ENCODE peak calls at places on chromosome 4, in seven cellular contexts. One of them, this sample, is unnamed.

GRCh38 chr4:6957148-6957520 is 47.5 kb downstream of the TBC1D14 start:
- DNase-seq in mucosa of descending colon: no peak
- DNase-seq in A549: no peak
- DNase-seq in lower leg skin: peak
- DNase-seq in MM.1S: no peak
- DNase-seq in AG04449: no peak
- DNase-seq in cardiac muscle cell: no peak
- DNase-seq in this sample: no peak

GRCh38 chr4:76723373-76723772 is 174.6 kb downstream of the SOWAHB start:
- DNase-seq in lower leg skin: no peak
- DNase-seq in mucosa of descending colon: no peak
- DNase-seq in cardiac muscle cell: no peak
- DNase-seq in AG04449: no peak
- DNase-seq in MM.1S: peak
- DNase-seq in A549: peak
- DNase-seq in this sample: no peak

GRCh38 chr4:153555730-153556440 is 89.7 kb downstream of the TMEM131L start:
- DNase-seq in cardiac muscle cell: peak
- DNase-seq in AG04449: no peak
- DNase-seq in MM.1S: no peak
- DNase-seq in A549: no peak
- DNase-seq in mucosa of descending colon: no peak
- DNase-seq in lower leg skin: no peak
- DNase-seq in this sample: no peak

GRCh38 chr4:15659768-15660394 is 4.7 kb upstream of the FBXL5 start:
- DNase-seq in AG04449: peak
- DNase-seq in A549: no peak
- DNase-seq in mucosa of descending colon: no peak
- DNase-seq in cardiac muscle cell: no peak
- DNase-seq in lower leg skin: no peak
- DNase-seq in MM.1S: no peak
- DNase-seq in this sample: no peak

GRCh38 chr4:4852591-4853362 is 6.7 kb upstream of the MSX1 start:
- DNase-seq in MM.1S: no peak
- DNase-seq in cardiac muscle cell: no peak
- DNase-seq in lower leg skin: no peak
- DNase-seq in mucosa of descending colon: no peak
- DNase-seq in AG04449: peak
- DNase-seq in A549: no peak
- DNase-seq in this sample: no peak

GRCh38 chr4:4470208-4470607 is 71.6 kb downstream of the STX18 start:
- DNase-seq in AG04449: no peak
- DNase-seq in A549: no peak
- DNase-seq in cardiac muscle cell: no peak
- DNase-seq in MM.1S: no peak
- DNase-seq in mucosa of descending colon: no peak
- DNase-seq in lower leg skin: no peak
- DNase-seq in this sample: no peak

GRCh38 chr4:177718514-177718913 is 276.3 kb upstream of the AGA start:
- DNase-seq in cardiac muscle cell: no peak
- DNase-seq in AG04449: no peak
- DNase-seq in A549: no peak
- DNase-seq in lower leg skin: no peak
- DNase-seq in MM.1S: no peak
- DNase-seq in mucosa of descending colon: no peak
- DNase-seq in this sample: no peak

GRCh38 chr4:41358626-41359025 is 101.9 kb downstream of the UCHL1 start:
- DNase-seq in mucosa of descending colon: no peak
- DNase-seq in cardiac muscle cell: no peak
- DNase-seq in MM.1S: no peak
- DNase-seq in lower leg skin: no peak
- DNase-seq in AG04449: no peak
- DNase-seq in A549: peak
- DNase-seq in this sample: no peak

GRCh38 chr4:77921701-77922100 is 59.1 kb downstream of the MRPL1 start:
- DNase-seq in MM.1S: no peak
- DNase-seq in A549: peak
- DNase-seq in mucosa of descending colon: no peak
- DNase-seq in lower leg skin: no peak
- DNase-seq in AG04449: peak
- DNase-seq in cardiac muscle cell: no peak
- DNase-seq in this sample: no peak

GRCh38 chr4:92387459-92388069 is 83.8 kb downstream of the GRID2 start:
- DNase-seq in mucosa of descending colon: no peak
- DNase-seq in cardiac muscle cell: peak
- DNase-seq in A549: peak
- DNase-seq in lower leg skin: no peak
- DNase-seq in AG04449: no peak
- DNase-seq in MM.1S: peak
- DNase-seq in this sample: no peak

GRCh38 chr4:56575820-56576429 is 70.3 kb downstream of the ARL9 start:
- DNase-seq in cardiac muscle cell: peak
- DNase-seq in A549: peak
- DNase-seq in mucosa of descending colon: no peak
- DNase-seq in MM.1S: peak
- DNase-seq in AG04449: peak
- DNase-seq in lower leg skin: no peak
- DNase-seq in this sample: no peak

GRCh38 chr4:147964519-147964918 is 232.6 kb downstream of the ARHGAP10 start:
- DNase-seq in MM.1S: no peak
- DNase-seq in A549: no peak
- DNase-seq in lower leg skin: no peak
- DNase-seq in cardiac muscle cell: no peak
- DNase-seq in mucosa of descending colon: no peak
- DNase-seq in AG04449: no peak
- DNase-seq in this sample: no peak

GRCh38 chr4:169115897-169116254 is 105.8 kb upstream of the CBR4 start:
- DNase-seq in lower leg skin: no peak
- DNase-seq in AG04449: peak
- DNase-seq in mucosa of descending colon: no peak
- DNase-seq in MM.1S: no peak
- DNase-seq in A549: peak
- DNase-seq in cardiac muscle cell: peak
- DNase-seq in this sample: no peak

GRCh38 chr4:159048166-159048886 is 54.6 kb upstream of the RAPGEF2 start:
- DNase-seq in MM.1S: no peak
- DNase-seq in mucosa of descending colon: peak
- DNase-seq in A549: peak
- DNase-seq in cardiac muscle cell: peak
- DNase-seq in AG04449: no peak
- DNase-seq in lower leg skin: peak
- DNase-seq in this sample: no peak

GRCh38 chr4:81607947-81608346 is 136.2 kb upstream of the RASGEF1B start:
- DNase-seq in AG04449: no peak
- DNase-seq in mucosa of descending colon: no peak
- DNase-seq in lower leg skin: no peak
- DNase-seq in A549: no peak
- DNase-seq in cardiac muscle cell: no peak
- DNase-seq in MM.1S: no peak
- DNase-seq in this sample: no peak

GRCh38 chr4:47926667-47927258 is 12.4 kb upstream of the NFXL1 start:
- DNase-seq in MM.1S: peak
- DNase-seq in mucosa of descending colon: no peak
- DNase-seq in A549: peak
- DNase-seq in cardiac muscle cell: peak
- DNase-seq in lower leg skin: no peak
- DNase-seq in AG04449: no peak
- DNase-seq in this sample: no peak

GRCh38 chr4:91837608-91838029 is 466.1 kb upstream of the GRID2 start:
- DNase-seq in cardiac muscle cell: peak
- DNase-seq in MM.1S: no peak
- DNase-seq in mucosa of descending colon: no peak
- DNase-seq in AG04449: no peak
- DNase-seq in lower leg skin: no peak
- DNase-seq in A549: peak
- DNase-seq in this sample: no peak

GRCh38 chr4:169314906-169315305 is 44.1 kb upstream of the SH3RF1 start:
- DNase-seq in MM.1S: no peak
- DNase-seq in AG04449: no peak
- DNase-seq in cardiac muscle cell: peak
- DNase-seq in mucosa of descending colon: peak
- DNase-seq in A549: peak
- DNase-seq in lower leg skin: no peak
- DNase-seq in this sample: no peak

GRCh38 chr4:8272472-8273428 is 3.2 kb downstream of the HTRA3 start:
- DNase-seq in AG04449: no peak
- DNase-seq in mucosa of descending colon: no peak
- DNase-seq in cardiac muscle cell: no peak
- DNase-seq in lower leg skin: no peak
- DNase-seq in A549: no peak
- DNase-seq in MM.1S: no peak
- DNase-seq in this sample: no peak

GRCh38 chr4:27350161-27350560 is 489.5 kb downstream of the STIM2 start:
- DNase-seq in lower leg skin: no peak
- DNase-seq in AG04449: no peak
- DNase-seq in A549: no peak
- DNase-seq in mucosa of descending colon: no peak
- DNase-seq in MM.1S: no peak
- DNase-seq in cardiac muscle cell: no peak
- DNase-seq in this sample: no peak

GRCh38 chr4:76984788-76985211 is 35.2 kb downstream of the SEPTIN11 start:
- DNase-seq in AG04449: peak
- DNase-seq in lower leg skin: peak
- DNase-seq in A549: no peak
- DNase-seq in cardiac muscle cell: peak
- DNase-seq in MM.1S: peak
- DNase-seq in mucosa of descending colon: no peak
- DNase-seq in this sample: no peak

GRCh38 chr4:78293348-78293747 is 236.2 kb downstream of the FRAS1 start:
- DNase-seq in cardiac muscle cell: no peak
- DNase-seq in mucosa of descending colon: no peak
- DNase-seq in MM.1S: no peak
- DNase-seq in AG04449: peak
- DNase-seq in A549: no peak
- DNase-seq in lower leg skin: no peak
- DNase-seq in this sample: no peak

GRCh38 chr4:176242764-176243347 is 26.2 kb downstream of the ASB5 start:
- DNase-seq in lower leg skin: no peak
- DNase-seq in MM.1S: no peak
- DNase-seq in A549: no peak
- DNase-seq in AG04449: no peak
- DNase-seq in mucosa of descending colon: no peak
- DNase-seq in cardiac muscle cell: no peak
- DNase-seq in this sample: no peak

GRCh38 chr4:78149737-78150136 is 92.6 kb downstream of the FRAS1 start:
- DNase-seq in cardiac muscle cell: peak
- DNase-seq in mucosa of descending colon: no peak
- DNase-seq in AG04449: no peak
- DNase-seq in MM.1S: no peak
- DNase-seq in A549: no peak
- DNase-seq in lower leg skin: no peak
- DNase-seq in this sample: no peak

GRCh38 chr4:185566425-185566824 is 31.1 kb upstream of the PDLIM3 start:
- DNase-seq in mucosa of descending colon: no peak
- DNase-seq in MM.1S: no peak
- DNase-seq in AG04449: no peak
- DNase-seq in lower leg skin: peak
- DNase-seq in A549: no peak
- DNase-seq in cardiac muscle cell: no peak
- DNase-seq in this sample: no peak

GRCh38 chr4:16377887-16378286 is 151.6 kb upstream of the TAPT1 start:
- DNase-seq in MM.1S: no peak
- DNase-seq in lower leg skin: no peak
- DNase-seq in AG04449: no peak
- DNase-seq in A549: no peak
- DNase-seq in mucosa of descending colon: no peak
- DNase-seq in cardiac muscle cell: no peak
- DNase-seq in this sample: no peak

GRCh38 chr4:98656443-98656842 is 2.0 kb downstream of the TSPAN5 start:
- DNase-seq in AG04449: no peak
- DNase-seq in mucosa of descending colon: no peak
- DNase-seq in cardiac muscle cell: no peak
- DNase-seq in A549: no peak
- DNase-seq in lower leg skin: no peak
- DNase-seq in MM.1S: no peak
- DNase-seq in this sample: no peak

GRCh38 chr4:123856689-123857545 is 460.3 kb downstream of the SPRY1 start:
- DNase-seq in mucosa of descending colon: peak
- DNase-seq in cardiac muscle cell: peak
- DNase-seq in MM.1S: no peak
- DNase-seq in lower leg skin: no peak
- DNase-seq in AG04449: no peak
- DNase-seq in A549: peak
- DNase-seq in this sample: no peak
- H3K4me3 ChIP-seq in mucosa of descending colon: no peak
- H3K4me3 ChIP-seq in cardiac muscle cell: no peak
- H3K4me3 ChIP-seq in MM.1S: no peak
- H3K4me3 ChIP-seq in lower leg skin: no peak
- H3K4me3 ChIP-seq in AG04449: no peak
- H3K4me3 ChIP-seq in A549: no peak
- H3K4me3 ChIP-seq in this sample: no peak

GRCh38 chr4:25792200-25792791 is 70.5 kb downstream of the SEL1L3 start:
- DNase-seq in MM.1S: no peak
- DNase-seq in lower leg skin: peak
- DNase-seq in AG04449: no peak
- DNase-seq in mucosa of descending colon: peak
- DNase-seq in A549: peak
- DNase-seq in cardiac muscle cell: peak
- DNase-seq in this sample: no peak
- TF ChIP-seq CTCF in MM.1S: peak
- TF ChIP-seq CTCF in lower leg skin: no peak
- TF ChIP-seq CTCF in AG04449: peak
- TF ChIP-seq CTCF in mucosa of descending colon: no peak
- TF ChIP-seq CTCF in A549: peak
- TF ChIP-seq CTCF in cardiac muscle cell: peak
- TF ChIP-seq CTCF in this sample: peak

DNA sequence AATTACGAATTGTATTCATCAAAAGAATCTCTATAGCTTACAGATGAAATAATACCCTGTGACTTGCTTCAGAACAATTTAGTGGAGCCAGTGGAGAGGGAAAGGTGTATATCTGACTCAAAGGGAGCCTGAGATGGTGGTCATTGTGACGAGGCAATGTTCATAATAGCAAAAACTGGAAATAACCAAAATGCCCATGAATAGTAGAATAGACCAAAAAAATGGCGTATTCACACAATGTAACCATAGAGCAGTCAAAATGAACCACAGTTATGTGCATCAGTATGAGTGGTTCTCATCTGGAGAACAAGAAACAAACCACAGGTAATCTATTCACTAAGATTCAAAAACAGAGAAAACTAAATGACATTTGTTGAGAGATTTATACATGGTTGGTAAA is 125.3 kb upstream of the CLNK start:
- DNase-seq in MM.1S: no peak
- DNase-seq in mucosa of descending colon: no peak
- DNase-seq in A549: no peak
- DNase-seq in lower leg skin: no peak
- DNase-seq in AG04449: no peak
- DNase-seq in cardiac muscle cell: no peak
- DNase-seq in this sample: no peak
- H3K4me3 ChIP-seq in MM.1S: no peak
- H3K4me3 ChIP-seq in mucosa of descending colon: no peak
- H3K4me3 ChIP-seq in A549: no peak
- H3K4me3 ChIP-seq in lower leg skin: no peak
- H3K4me3 ChIP-seq in AG04449: no peak
- H3K4me3 ChIP-seq in cardiac muscle cell: no peak
- H3K4me3 ChIP-seq in this sample: no peak

DNA sequence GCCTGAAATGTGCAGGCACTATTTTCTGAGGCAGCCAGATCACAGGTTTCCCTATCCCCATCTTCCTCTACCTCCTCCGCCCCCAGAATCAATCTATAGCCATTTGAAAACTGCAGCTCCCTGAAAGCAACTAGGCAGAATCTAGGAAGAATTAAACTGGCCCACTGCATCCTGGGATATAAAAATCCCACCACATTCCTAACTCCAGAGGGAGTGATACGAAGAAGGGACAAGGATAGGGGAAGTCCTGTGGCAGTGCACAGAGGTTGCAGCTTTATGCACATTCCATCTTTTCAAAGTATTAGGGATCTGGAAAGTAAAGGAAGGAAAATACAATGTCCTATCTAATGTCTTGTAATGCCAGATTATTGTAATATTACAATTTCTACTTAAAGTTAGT is 18.3 kb upstream of the HERC3 start:
- DNase-seq in lower leg skin: no peak
- DNase-seq in MM.1S: no peak
- DNase-seq in cardiac muscle cell: peak
- DNase-seq in A549: peak
- DNase-seq in mucosa of descending colon: no peak
- DNase-seq in AG04449: no peak
- DNase-seq in this sample: no peak
- TF ChIP-seq CTCF in lower leg skin: no peak
- TF ChIP-seq CTCF in MM.1S: no peak
- TF ChIP-seq CTCF in cardiac muscle cell: peak
- TF ChIP-seq CTCF in A549: peak
- TF ChIP-seq CTCF in mucosa of descending colon: no peak
- TF ChIP-seq CTCF in AG04449: peak
- TF ChIP-seq CTCF in this sample: no peak